ENCODE peak calls at places on chromosomes 13 and 19, in ten cellular contexts. S is GM20000; K is substantia nigra; V is NCI-H1417; I is CD4-positive, alpha-beta T cell; L is psoas muscle; Y is NCI-H446 treated with DMSO at 0.1 percent for 48 hours; T is activated naive CD8-positive, alpha-beta T cell treated with anti-CD3 and anti-CD28 coated beads for 36 hours; D is H9; U is nephron progenitor cell. Z is an unnamed sample.
A peak's percentile ranks its signal among the peaks of the same experiment; 100 is the strongest.

GRCh38 chr19:55647732-55648656 is at the start of gene CCDC106:
- DNase-seq in D (peak; percentile 86), K (peak; percentile 76), I (peak; percentile 42), S (peak; percentile 74), Y (peak; percentile 81), L (peak; percentile 86), U (peak; percentile 79), T (peak; percentile 55), V (peak; percentile 72), Z (peak; percentile 83)

GRCh38 chr13:76516013-76516412 is 370.2 kb downstream of the KCTD12 start:
- DNase-seq in T (no peak), L (no peak), K (no peak), U (no peak), I (no peak), V (no peak), S (no peak), Y (no peak), D (no peak), Z (no peak)

GRCh38 chr13:89382986-89383385 is 1711.8 kb downstream of the SLITRK5 start:
- DNase-seq in I (no peak), K (no peak), S (no peak), U (no peak), D (no peak), L (no peak), Y (no peak), V (peak; percentile 34), T (no peak), Z (no peak)

GRCh38 chr13:50386527-50387123 is 371.4 kb downstream of the KCNRG start:
- DNase-seq in I (no peak), S (no peak), D (no peak), T (no peak), U (peak; percentile 30), K (peak; percentile 25), Y (peak; percentile 55), V (peak; percentile 59), L (peak; percentile 59), Z (peak; percentile 9)

GRCh38 chr19:39502640-39503417 is 4.1 kb downstream of the DLL3 start:
- DNase-seq in L (peak; percentile 72), T (peak; percentile 88), K (peak; percentile 15), U (peak; percentile 84), D (peak; percentile 81), V (no peak), S (peak; percentile 94), I (peak; percentile 69), Y (no peak), Z (peak; percentile 76)

GRCh38 chr19:46861691-46862503 is 1.1 kb downstream of the ARHGAP35 start:
- DNase-seq in S (no peak), U (peak; percentile 30), T (no peak), D (no peak), Y (no peak), I (no peak), L (peak; percentile 56), K (no peak), V (peak; percentile 30), Z (no peak)

GRCh38 chr13:78762825-78763224 is 103.9 kb upstream of the OBI1 start:
- DNase-seq in L (no peak), Y (no peak), V (no peak), K (no peak), T (no peak), S (no peak), I (no peak), D (no peak), U (no peak), Z (no peak)

GRCh38 chr13:46288570-46289259 is 77.0 kb downstream of the LRRC63 start:
- DNase-seq in L (no peak), I (no peak), V (peak; percentile 64), S (peak; percentile 58), T (no peak), Y (no peak), K (no peak), D (no peak), U (peak; percentile 22), Z (no peak)

GRCh38 chr13:95115525-95115924 is 185.7 kb downstream of the ABCC4 start:
- DNase-seq in S (no peak), V (no peak), I (no peak), K (no peak), T (no peak), Y (no peak), L (no peak), D (no peak), U (no peak), Z (no peak)

GRCh38 chr19:1291761-1292418 is 6.2 kb downstream of the EFNA2 start:
- DNase-seq in I (no peak), L (no peak), S (peak; percentile 85), D (no peak), K (no peak), V (no peak), U (no peak), T (no peak), Y (peak; percentile 36), Z (no peak)

GRCh38 chr13:49579501-49579900 is 5.9 kb downstream of the RCBTB1 start:
- DNase-seq in T (no peak), S (no peak), U (no peak), D (no peak), L (no peak), I (no peak), Y (no peak), K (no peak), V (no peak), Z (no peak)

GRCh38 chr19:18607222-18608101 is 863 bp upstream of the CRLF1 start:
- DNase-seq in Y (no peak), V (no peak), I (no peak), T (no peak), D (no peak), K (no peak), U (peak; percentile 38), S (no peak), L (peak; percentile 72), Z (peak; percentile 33)

GRCh38 chr13:31793246-31793645 is 53.9 kb downstream of the RXFP2 start:
- DNase-seq in L (no peak), K (no peak), V (no peak), Y (no peak), I (no peak), T (no peak), U (no peak), D (no peak), S (no peak), Z (no peak)

GRCh38 chr13:100634686-100635085 is 39.9 kb downstream of the TMTC4 start:
- DNase-seq in S (no peak), V (no peak), U (no peak), Y (no peak), D (no peak), T (no peak), I (no peak), K (no peak), L (no peak), Z (no peak)

GRCh38 chr19:39362682-39363657 is 20.7 kb downstream of the SAMD4B start:
- DNase-seq in L (no peak), S (no peak), Y (no peak), U (no peak), K (no peak), D (no peak), I (no peak), T (no peak), V (no peak), Z (no peak)

Z was measured in WERI-Rb-1.